ENCODE peak calls at places on chromosomes 13 and 19, in eight cellular contexts. V is ovary, M is Peyer's patch, J is kidney epithelial cell, N is pancreas, B is tibial artery, Z is cardiac muscle cell, T is dorsolateral prefrontal cortex. F is an unnamed sample.

GRCh38 chr13:112839347-112840105 is 129.5 kb upstream of the MCF2L start:
- DNase-seq in V (no peak), M (no peak), J (no peak), N (no peak), B (no peak), Z (no peak), T (no peak), F (peak)

GRCh38 chr19:6260912-6261636 is 18.7 kb downstream of the MLLT1 start:
- DNase-seq in V (peak), M (no peak), J (no peak), N (no peak), B (no peak), Z (no peak), T (no peak), F (peak)

GRCh38 chr19:55284405-55285058 is 735 bp downstream of the BRSK1 start:
- DNase-seq in V (no peak), M (no peak), J (no peak), N (no peak), B (no peak), Z (no peak), T (no peak), F (no peak)

GRCh38 chr13:30108913-30109237 is 198.5 kb downstream of the KATNAL1 start:
- DNase-seq in V (no peak), M (peak), J (peak), N (peak), B (no peak), Z (no peak), T (no peak), F (no peak)

GRCh38 chr19:11652492-11652891 is 55.2 kb downstream of the ZNF627 start:
- DNase-seq in V (no peak), M (no peak), J (no peak), N (no peak), B (no peak), Z (no peak), T (no peak), F (no peak)

GRCh38 chr13:19634129-19634740 is 776 bp downstream of the MPHOSPH8 start:
- DNase-seq in V (no peak), M (no peak), J (no peak), N (no peak), B (no peak), Z (peak), T (no peak), F (peak)

GRCh38 chr19:40089462-40089861 is 1.3 kb downstream of the ZNF780A start:
- DNase-seq in V (no peak), M (no peak), J (no peak), N (no peak), B (no peak), Z (peak), T (no peak), F (peak)

GRCh38 chr19:55460670-55461258 is 678 bp downstream of the ISOC2 start:
- DNase-seq in V (peak), M (peak), J (no peak), N (peak), B (peak), Z (peak), T (no peak), F (peak)

GRCh38 chr13:100513171-100513570 is 75.4 kb downstream of the GGACT start:
- DNase-seq in V (no peak), M (no peak), J (no peak), N (no peak), B (no peak), Z (no peak), T (no peak), F (no peak)

GRCh38 chr19:42606660-42607351 is 12.1 kb upstream of the CEACAM8 start:
- DNase-seq in V (no peak), M (peak), J (no peak), N (peak), B (no peak), Z (peak), T (no peak), F (peak)

GRCh38 chr13:33536639-33537425 is 251.3 kb upstream of the STARD13 start:
- DNase-seq in V (no peak), M (no peak), J (no peak), N (no peak), B (no peak), Z (no peak), T (no peak), F (peak)

GRCh38 chr19:35608250-35608649 is 4.3 kb upstream of the HAUS5 start:
- DNase-seq in V (no peak), M (no peak), J (no peak), N (no peak), B (no peak), Z (no peak), T (no peak), F (no peak)

GRCh38 chr19:34126966-34127365 is 45.3 kb upstream of the LSM14A start:
- DNase-seq in V (no peak), M (no peak), J (no peak), N (peak), B (no peak), Z (no peak), T (no peak), F (no peak)

GRCh38 chr13:73090116-73090811 is 31.5 kb downstream of the KLF5 start:
- DNase-seq in V (no peak), M (no peak), J (peak), N (no peak), B (no peak), Z (no peak), T (no peak), F (peak)

GRCh38 chr13:45931211-45931610 is 79.7 kb upstream of the SIAH3 start:
- DNase-seq in V (no peak), M (no peak), J (no peak), N (no peak), B (no peak), Z (no peak), T (no peak), F (no peak)

GRCh38 chr13:112931028-112931934 is 37.7 kb upstream of the MCF2L start:
- DNase-seq in V (peak), M (peak), J (peak), N (no peak), B (no peak), Z (peak), T (no peak), F (peak)

GRCh38 chr19:13781547-13781946 is 7.3 kb downstream of the C19orf53 start:
- DNase-seq in V (peak), M (no peak), J (no peak), N (no peak), B (peak), Z (peak), T (no peak), F (peak)

GRCh38 chr13:51007216-51007615 is 97.6 kb downstream of the RNASEH2B start:
- DNase-seq in V (no peak), M (no peak), J (no peak), N (no peak), B (no peak), Z (no peak), T (no peak), F (no peak)

GRCh38 chr19:47735131-47735530 is 10.2 kb upstream of the NOP53 start:
- DNase-seq in V (no peak), M (no peak), J (no peak), N (no peak), B (no peak), Z (no peak), T (no peak), F (no peak)

GRCh38 chr13:65461590-65461989 is 1768.5 kb downstream of the PCDH9 start:
- DNase-seq in V (no peak), M (no peak), J (no peak), N (no peak), B (no peak), Z (no peak), T (no peak), F (peak)

GRCh38 chr13:40874138-40874776 is 84.8 kb downstream of the SLC25A15 start:
- DNase-seq in V (no peak), M (no peak), J (no peak), N (no peak), B (no peak), Z (no peak), T (no peak), F (peak)

GRCh38 chr19:49349567-49349966 is 12.6 kb downstream of the TEAD2 start:
- DNase-seq in V (no peak), M (no peak), J (no peak), N (peak), B (no peak), Z (no peak), T (no peak), F (no peak)

GRCh38 chr13:46334008-46334407 is 53.0 kb downstream of the RUBCNL start:
- DNase-seq in V (no peak), M (no peak), J (no peak), N (no peak), B (no peak), Z (no peak), T (no peak), F (no peak)

GRCh38 chr13:75302031-75302430 is 179.9 kb downstream of the TBC1D4 start:
- DNase-seq in V (no peak), M (no peak), J (no peak), N (no peak), B (no peak), Z (no peak), T (no peak), F (peak)

GRCh38 chr13:106493569-106493968 is 41.9 kb downstream of the EFNB2 start:
- DNase-seq in V (no peak), M (no peak), J (no peak), N (no peak), B (no peak), Z (no peak), T (no peak), F (no peak)

GRCh38 chr19:4369109-4369887 is 25.9 kb downstream of the MPND start:
- DNase-seq in V (no peak), M (peak), J (peak), N (peak), B (peak), Z (no peak), T (no peak), F (peak)

GRCh38 chr13:110549795-110550160 is 11.7 kb downstream of the RAB20 start:
- DNase-seq in V (no peak), M (peak), J (no peak), N (no peak), B (no peak), Z (no peak), T (no peak), F (no peak)

GRCh38 chr13:110628952-110629701 is 13.8 kb downstream of the NAXD start:
- DNase-seq in V (no peak), M (no peak), J (no peak), N (no peak), B (no peak), Z (no peak), T (no peak), F (peak)

GRCh38 chr13:76023644-76024043 is 387.5 kb downstream of the LMO7 start:
- DNase-seq in V (no peak), M (no peak), J (no peak), N (no peak), B (no peak), Z (no peak), T (no peak), F (no peak)

GRCh38 chr19:511101-511841 is 4.0 kb downstream of the TPGS1 start:
- DNase-seq in V (no peak), M (peak), J (no peak), N (peak), B (no peak), Z (no peak), T (no peak), F (no peak)

GRCh38 chr19:44430956-44431355 is 17.3 kb downstream of the ZNF229 start:
- DNase-seq in V (no peak), M (no peak), J (no peak), N (no peak), B (no peak), Z (no peak), T (no peak), F (no peak)

GRCh38 chr19:35000647-35001501 is 751 bp downstream of the GRAMD1A start:
- DNase-seq in V (peak), M (peak), J (peak), N (peak), B (no peak), Z (peak), T (no peak), F (peak)

GRCh38 chr13:103883152-103883551 is 816.9 kb upstream of the SLC10A2 start:
- DNase-seq in V (peak), M (peak), J (peak), N (peak), B (peak), Z (peak), T (peak), F (peak)
- TF ChIP-seq CTCF in V (no peak), M (no peak), J (peak), N (peak), B (peak), Z (peak), T (peak), F (peak)

DNA sequence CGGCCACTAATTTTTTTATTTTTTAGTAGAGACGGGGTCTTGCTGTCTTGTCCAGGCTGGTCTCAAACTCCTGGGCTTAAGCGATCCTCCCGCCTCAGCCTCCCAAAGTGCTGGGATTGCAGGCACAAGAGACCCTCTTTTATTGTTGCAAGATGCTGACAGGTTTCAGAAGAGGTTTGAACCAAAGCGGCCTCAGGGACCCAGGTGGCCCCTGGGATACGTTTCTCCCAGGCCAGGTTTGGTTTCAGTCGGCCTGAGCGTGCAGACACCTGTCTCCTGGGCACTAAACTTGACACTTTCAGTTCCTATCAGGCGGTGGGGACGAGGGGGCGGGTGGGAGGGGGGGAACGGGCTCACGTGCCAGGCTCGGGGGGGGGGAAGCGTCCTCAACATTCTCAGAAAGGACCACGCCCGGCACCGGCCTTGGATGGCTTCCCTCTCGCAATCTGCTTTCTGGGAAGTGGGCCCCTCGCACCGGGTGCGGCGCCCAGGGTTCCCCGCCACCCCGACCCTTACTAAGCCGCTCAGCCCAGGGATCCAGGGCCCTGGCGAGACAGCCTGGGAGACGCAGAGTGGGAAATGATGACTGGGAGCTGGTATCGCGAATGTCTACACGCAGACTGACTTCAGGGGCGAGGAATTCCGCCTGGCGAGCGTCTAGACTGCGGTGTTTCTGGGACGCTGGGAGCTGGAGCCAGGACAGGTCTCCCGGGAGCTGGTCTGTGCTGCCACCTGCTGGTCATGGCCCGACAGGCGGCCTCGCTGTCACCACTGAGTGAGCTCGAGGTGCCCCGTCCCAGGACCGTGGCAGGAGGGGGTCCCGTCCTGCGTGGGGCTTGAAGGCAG is 91.6 kb downstream of the GNG7 start:
- DNase-seq in V (peak), M (peak), J (peak), N (peak), B (peak), Z (peak), T (peak), F (peak)
- H3K4me3 ChIP-seq in V (peak), M (peak), J (no peak), N (peak), B (peak), Z (peak), T (peak), F (peak)

DNA sequence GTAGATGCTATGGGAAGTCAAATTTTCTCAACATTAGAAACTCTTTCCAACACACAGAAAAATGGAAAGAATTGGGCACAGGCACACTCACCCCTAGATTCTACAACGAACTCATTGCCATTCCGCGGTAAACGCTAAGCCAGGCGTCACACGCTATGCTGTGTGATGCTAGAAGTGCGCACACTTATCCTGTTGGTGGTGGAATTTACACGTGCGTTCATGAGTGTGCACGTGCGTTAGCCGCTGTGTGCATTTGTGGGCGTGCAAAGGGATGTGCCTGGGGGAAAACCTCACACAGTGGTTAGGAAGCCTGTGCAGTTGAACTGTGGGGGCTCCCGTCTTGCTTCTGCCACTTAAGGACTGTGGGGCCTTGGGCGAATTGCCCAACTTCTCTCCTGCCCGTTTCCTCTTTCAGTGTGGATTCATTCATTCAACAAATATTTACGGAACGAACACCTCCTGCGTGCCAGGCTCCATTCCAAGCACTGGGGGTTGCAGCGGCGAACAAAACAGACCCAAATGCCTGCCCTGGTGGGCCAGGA is 7.7 kb downstream of the NFILZ start:
- DNase-seq in V (no peak), M (no peak), J (no peak), N (no peak), B (no peak), Z (no peak), T (no peak), F (no peak)
- TF ChIP-seq CTCF in V (no peak), M (no peak), J (no peak), N (no peak), B (no peak), Z (no peak), T (no peak), F (no peak)

GRCh38 chr19:1873524-1874473 is 10.4 kb upstream of the KLF16 start:
- DNase-seq in V (peak), M (no peak), J (no peak), N (peak), B (peak), Z (no peak), T (no peak), F (peak)
- H3K4me3 ChIP-seq in V (peak), M (no peak), J (no peak), N (peak), B (no peak), Z (no peak), T (peak), F (peak)

DNA sequence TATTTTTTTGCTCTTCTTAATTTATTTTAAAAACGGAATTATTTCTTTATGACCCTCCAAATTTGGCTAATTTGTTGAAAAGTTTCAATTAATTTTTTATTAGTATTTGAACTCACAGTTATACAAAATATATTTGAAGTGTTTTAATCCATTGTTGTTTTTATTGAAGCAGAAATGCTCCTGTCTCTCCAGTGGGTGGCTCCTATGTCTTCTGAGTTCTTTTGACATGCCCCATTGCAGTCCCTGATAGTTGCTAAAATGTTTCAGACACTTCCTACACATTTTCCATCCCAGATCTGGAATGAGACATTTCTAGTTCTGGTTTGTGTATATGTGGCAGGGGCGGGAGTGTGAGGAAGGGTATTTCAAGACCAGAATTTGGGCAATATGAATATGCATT is 579.4 kb upstream of the PRR20A start:
- DNase-seq in V (no peak), M (no peak), J (no peak), N (no peak), B (no peak), Z (peak), T (no peak), F (no peak)
- TF ChIP-seq CTCF in V (no peak), M (no peak), J (no peak), N (no peak), B (no peak), Z (no peak), T (no peak), F (no peak)

GRCh38 chr13:59166174-59166573 is 997.6 kb downstream of the DIAPH3 start:
- DNase-seq in V (no peak), M (no peak), J (no peak), N (no peak), B (no peak), Z (no peak), T (no peak), F (no peak)

GRCh38 chr13:59176775-59177174 is 987.0 kb downstream of the DIAPH3 start:
- DNase-seq in V (no peak), M (no peak), J (no peak), N (no peak), B (no peak), Z (no peak), T (no peak), F (no peak)

GRCh38 chr13:59172076-59172475 is 991.7 kb downstream of the DIAPH3 start:
- DNase-seq in V (no peak), M (no peak), J (no peak), N (no peak), B (no peak), Z (no peak), T (no peak), F (no peak)
- H3K4me3 ChIP-seq in V (no peak), M (no peak), J (no peak), N (no peak), B (no peak), Z (no peak), T (no peak), F (no peak)

DNA sequence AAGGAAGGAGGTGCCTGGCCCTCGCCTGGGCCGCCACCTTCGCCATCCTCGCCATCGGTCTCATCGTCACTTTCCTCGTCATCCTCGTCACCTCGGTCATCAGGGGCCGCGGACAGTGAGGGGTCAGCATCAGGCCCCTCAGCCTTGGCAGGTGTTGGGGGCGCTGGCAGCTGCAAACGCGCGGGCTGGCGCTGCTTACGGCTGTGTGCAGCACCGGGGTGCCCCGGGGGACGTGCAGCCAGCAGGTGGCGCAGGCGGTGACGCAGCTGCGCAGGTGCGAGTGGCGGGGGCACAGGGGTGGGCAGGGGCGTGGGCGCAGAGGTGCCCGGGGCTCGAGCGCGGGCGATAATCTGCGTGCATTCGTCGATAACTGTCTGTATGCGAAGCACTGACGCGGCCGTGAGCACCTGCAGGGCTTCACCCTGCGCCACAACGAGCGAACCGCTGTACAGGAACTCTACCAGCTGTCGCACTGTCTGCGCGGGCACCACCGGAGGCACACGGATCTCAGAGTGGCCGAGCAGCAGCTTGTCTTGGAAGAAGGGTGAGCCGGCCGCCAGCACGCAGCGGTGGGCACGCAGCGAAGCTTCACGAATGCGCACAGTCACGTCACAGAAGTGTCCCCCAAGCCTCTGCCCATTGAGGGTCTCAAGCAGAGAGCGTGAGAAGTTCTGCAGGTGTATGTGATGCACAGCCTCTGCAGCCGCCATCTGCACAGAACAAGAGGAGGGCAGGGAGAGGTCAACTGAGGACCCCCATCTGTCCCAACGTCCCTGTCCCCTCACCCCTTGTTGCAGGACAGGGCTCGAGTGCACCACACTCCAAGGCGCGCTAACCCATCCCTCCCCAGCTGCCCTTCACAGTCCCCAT is 2.4 kb downstream of the ZBTB45 start:
- DNase-seq in V (no peak), M (no peak), J (no peak), N (peak), B (no peak), Z (no peak), T (no peak), F (no peak)
- TF ChIP-seq CTCF in V (no peak), M (no peak), J (no peak), N (no peak), B (no peak), Z (no peak), T (no peak), F (no peak)